ENCODE peak calls at places on chromosomes 16 and 17, in five cellular contexts. E is Peyer's patch, S is heart right ventricle, D is cardiac muscle cell, Y is psoas muscle. U is an unnamed sample. For H3K9me3, the result is how much of the 10 kb centered on the place peaks cover.

GRCh38 chr17:37483311-37484039 is 6.2 kb upstream of the DUSP14 start:
- DNase-seq in E (no peak), S (peak), D (peak), Y (peak), U (no peak)

GRCh38 chr16:81548901-81549546 is 104.4 kb downstream of the CMIP start:
- DNase-seq in E (no peak), S (no peak), D (no peak), Y (no peak), U (no peak)

GRCh38 chr17:21564262-21564661 is 128.1 kb upstream of the KCNJ18 start:
- DNase-seq in E (no peak), S (no peak), D (no peak), Y (no peak), U (no peak)

GRCh38 chr16:50550035-50550434 is 1.8 kb downstream of the NKD1 start:
- DNase-seq in E (no peak), S (no peak), D (no peak), Y (no peak), U (no peak)

GRCh38 chr16:19396555-19397011 is 21.1 kb upstream of the TMC5 start:
- DNase-seq in E (no peak), S (no peak), D (no peak), Y (no peak), U (peak)

GRCh38 chr17:38584350-38584925 is 21.3 kb downstream of the SRCIN1 start:
- DNase-seq in E (peak), S (no peak), D (peak), Y (peak), U (peak)

GRCh38 chr17:29582767-29583166 is 6.7 kb downstream of the GIT1 start:
- DNase-seq in E (no peak), S (no peak), D (no peak), Y (no peak), U (no peak)

GRCh38 chr17:9002236-9002609 is 19.1 kb upstream of the NTN1 start:
- DNase-seq in E (no peak), S (no peak), D (no peak), Y (no peak), U (no peak)

GRCh38 chr16:50297301-50298074 is 31.1 kb downstream of the ADCY7 start:
- DNase-seq in E (no peak), S (no peak), D (no peak), Y (no peak), U (no peak)

GRCh38 chr16:75491876-75492275 is 3.4 kb downstream of the CHST6 start:
- DNase-seq in E (no peak), S (no peak), D (no peak), Y (no peak), U (no peak)

GRCh38 chr16:11757671-11758545 is 15.3 kb upstream of the TXNDC11 start:
- DNase-seq in E (no peak), S (no peak), D (peak), Y (no peak), U (no peak)

GRCh38 chr16:81778861-81779539 is at the start of gene PLCG2:
- DNase-seq in E (peak), S (peak), D (peak), Y (peak), U (peak)

GRCh38 chr17:45432405-45433113 is at the start of gene ARHGAP27:
- DNase-seq in E (peak), S (peak), D (peak), Y (peak), U (no peak)

GRCh38 chr17:58531661-58532554 is 17.5 kb upstream of the MTMR4 start:
- DNase-seq in E (peak), S (peak), D (peak), Y (peak), U (no peak)

GRCh38 chr16:21963887-21964286 is 10.7 kb downstream of the UQCRC2 start:
- DNase-seq in E (no peak), S (no peak), D (no peak), Y (no peak), U (no peak)

GRCh38 chr17:79214940-79215604 is 140.4 kb downstream of the ENGASE start:
- DNase-seq in E (no peak), S (no peak), D (no peak), Y (no peak), U (no peak)

GRCh38 chr17:80243526-80244433 is 16.9 kb upstream of the RNF213 start:
- DNase-seq in E (no peak), S (no peak), D (no peak), Y (peak), U (no peak)

GRCh38 chr17:38448208-38448776 is 20.0 kb downstream of the ARHGAP23 start:
- DNase-seq in E (no peak), S (no peak), D (no peak), Y (no peak), U (no peak)

GRCh38 chr17:21843318-21843865 is 151.1 kb downstream of the KCNJ18 start:
- DNase-seq in E (no peak), S (no peak), D (no peak), Y (no peak), U (no peak)

GRCh38 chr17:9499041-9499440 is 76.6 kb downstream of the STX8 start:
- DNase-seq in E (no peak), S (no peak), D (no peak), Y (no peak), U (no peak)

GRCh38 chr17:7717756-7718350 is 309 bp downstream of the DNAH2 start:
- DNase-seq in E (no peak), S (no peak), D (peak), Y (no peak), U (no peak)

GRCh38 chr17:33210240-33210639 is 82.9 kb downstream of the ASIC2 start:
- DNase-seq in E (no peak), S (no peak), D (no peak), Y (no peak), U (no peak)

GRCh38 chr17:69690531-69690930 is 276.0 kb downstream of the MAP2K6 start:
- DNase-seq in E (no peak), S (no peak), D (no peak), Y (no peak), U (no peak)

GRCh38 chr17:69696645-69697044 is 282.1 kb downstream of the MAP2K6 start:
- DNase-seq in E (no peak), S (no peak), D (no peak), Y (no peak), U (no peak)

DNA sequence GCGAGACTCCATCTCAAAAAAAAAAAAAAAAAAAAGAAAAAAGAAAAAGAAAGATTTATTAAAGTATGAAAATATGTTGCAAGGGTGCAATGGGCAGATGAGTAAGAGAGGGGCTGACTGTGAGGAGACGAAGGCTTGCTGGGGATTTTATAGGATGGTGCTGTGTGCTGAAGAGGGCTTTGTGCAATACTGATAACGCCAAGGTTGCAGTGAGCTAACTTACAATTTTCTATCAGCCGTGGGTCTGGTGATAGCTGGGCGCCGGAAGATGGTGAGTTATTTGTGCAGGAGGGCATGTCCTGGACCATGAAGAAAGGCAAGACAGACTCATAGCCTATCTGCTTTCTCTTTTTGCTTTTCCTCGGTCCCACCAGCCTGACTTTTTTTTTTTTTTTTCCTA is 281.1 kb downstream of the MAP2K6 start:
- DNase-seq in E (no peak), S (no peak), D (no peak), Y (no peak), U (no peak)
- H3K9me3 ChIP-seq in E (under half), S (under half), D (under half), Y (under half), U (under half)

GRCh38 chr16:15970743-15971434 is 21.5 kb downstream of the ABCC1 start:
- DNase-seq in E (no peak), S (no peak), D (no peak), Y (no peak), U (no peak)
- H3K27ac ChIP-seq in E (no peak), S (no peak), D (no peak), Y (no peak), U (no peak)

GRCh38 chr16:23516366-23517137 is 6.3 kb upstream of the GGA2 start:
- DNase-seq in E (peak), S (no peak), D (no peak), Y (no peak), U (no peak)
- H3K9me3 ChIP-seq in E (under half), S (under half), D (under half), Y (under half), U (under half)

DNA sequence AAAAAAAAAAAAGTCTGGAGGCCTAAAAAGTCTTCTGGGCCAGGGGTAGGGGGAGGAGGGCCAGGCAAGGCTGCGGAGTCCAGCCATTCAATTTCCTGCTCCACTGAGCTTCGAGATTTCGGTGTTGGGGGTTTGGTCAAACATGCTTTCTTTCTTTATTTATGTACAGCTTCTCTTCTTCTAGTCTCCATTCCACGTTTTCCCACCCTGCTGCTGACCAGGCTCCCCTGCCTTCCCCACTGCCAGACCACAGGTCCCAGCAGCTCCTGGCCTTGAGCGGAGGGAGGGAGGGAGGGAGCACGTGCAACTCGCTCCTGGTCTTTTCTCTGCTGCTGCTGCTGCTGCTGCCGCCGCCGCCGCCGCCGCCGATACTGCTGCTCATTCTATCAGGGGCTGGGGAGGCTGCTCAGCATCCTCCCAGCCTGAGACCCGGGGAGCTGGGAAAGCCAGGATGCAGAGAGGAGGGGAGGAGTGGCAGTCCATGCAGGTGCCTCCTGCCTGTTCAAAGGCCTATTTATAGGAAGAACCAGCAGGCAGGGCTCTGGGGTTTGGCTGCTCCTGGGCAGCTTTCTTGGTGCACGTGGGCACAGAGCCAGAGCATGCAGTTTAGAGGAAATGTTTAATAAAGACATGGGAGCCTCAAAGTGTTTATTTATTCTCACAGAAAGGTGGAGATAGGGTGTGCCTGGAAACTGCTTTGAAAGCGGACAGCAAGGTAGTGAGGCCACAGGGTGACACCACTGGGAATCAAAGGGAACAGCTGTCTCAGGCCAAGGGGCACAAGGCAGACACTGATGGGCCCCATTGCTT is 23.4 kb upstream of the ZFHX3 start:
- DNase-seq in E (no peak), S (no peak), D (peak), Y (peak), U (no peak)
- H3K27ac ChIP-seq in E (no peak), S (no peak), D (peak), Y (peak), U (peak)